ENCODE peak calls at places on chromosome 3, in five cellular contexts. N is hepatocyte, D is aorta, Y is neural progenitor cell, Z is tibial nerve. A is an unnamed sample.

GRCh38 chr3:79178471-79178870 is 589.3 kb downstream of the ROBO1 start:
- DNase-seq in N (no peak), D (no peak), Y (peak; percentile 74), Z (no peak), A (no peak)

GRCh38 chr3:11536936-11537612 is 106.6 kb downstream of the VGLL4 start:
- DNase-seq in N (no peak), D (peak; percentile 56), Y (no peak), Z (no peak), A (no peak)

GRCh38 chr3:111541911-111542483 is at the start of gene CD96:
- DNase-seq in N (no peak), D (no peak), Y (no peak), Z (peak; percentile 22), A (no peak)

GRCh38 chr3:30606301-30607031 is at the start of gene TGFBR2:
- DNase-seq in N (peak; percentile 95), D (peak; percentile 98), Y (peak; percentile 79), Z (peak; percentile 93), A (peak; percentile 95)

GRCh38 chr3:141561426-141562034 is 74.7 kb downstream of the RASA2 start:
- DNase-seq in N (peak; percentile 65), D (no peak), Y (peak; percentile 62), Z (peak; percentile 79), A (no peak)

GRCh38 chr3:151769175-151769574 is 35.4 kb downstream of the AADACL2 start:
- DNase-seq in N (no peak), D (no peak), Y (no peak), Z (no peak), A (no peak)

GRCh38 chr3:52784021-52784621 is 6.7 kb downstream of the ITIH1 start:
- DNase-seq in N (no peak), D (peak; percentile 55), Y (no peak), Z (no peak), A (peak; percentile 7)

GRCh38 chr3:120559228-120560061 is 36.7 kb upstream of the NDUFB4 start:
- DNase-seq in N (peak; percentile 30), D (peak; percentile 80), Y (peak; percentile 81), Z (peak; percentile 25), A (no peak)

GRCh38 chr3:123371426-123371825 is 77.5 kb downstream of the ADCY5 start:
- DNase-seq in N (no peak), D (peak; percentile 74), Y (no peak), Z (no peak), A (no peak)

GRCh38 chr3:177123820-177124219 is 73.5 kb downstream of the TBL1XR1 start:
- DNase-seq in N (no peak), D (no peak), Y (no peak), Z (no peak), A (no peak)

GRCh38 chr3:142098974-142099373 is 50.4 kb downstream of the TFDP2 start:
- DNase-seq in N (no peak), D (no peak), Y (no peak), Z (no peak), A (no peak)

GRCh38 chr3:81760215-81760614 is 1.2 kb downstream of the GBE1 start:
- DNase-seq in N (no peak), D (no peak), Y (no peak), Z (no peak), A (no peak)

GRCh38 chr3:74789111-74789510 is 174.7 kb upstream of the CNTN3 start:
- DNase-seq in N (peak; percentile 53), D (no peak), Y (no peak), Z (no peak), A (no peak)

GRCh38 chr3:99962703-99963102 is 145.0 kb downstream of the CMSS1 start:
- DNase-seq in N (no peak), D (no peak), Y (no peak), Z (no peak), A (no peak)

GRCh38 chr3:118863731-118864322 is 170.8 kb downstream of the IGSF11 start:
- DNase-seq in N (no peak), D (no peak), Y (peak; percentile 20), Z (no peak), A (no peak)

GRCh38 chr3:8369638-8370037 is 132.0 kb upstream of the LMCD1 start:
- DNase-seq in N (no peak), D (no peak), Y (no peak), Z (no peak), A (no peak)

GRCh38 chr3:3817870-3818269 is 18.6 kb downstream of the LRRN1 start:
- DNase-seq in N (no peak), D (no peak), Y (no peak), Z (no peak), A (no peak)

GRCh38 chr3:42498791-42499477 is 3.5 kb upstream of the VIPR1 start:
- DNase-seq in N (no peak), D (peak; percentile 69), Y (no peak), Z (no peak), A (peak; percentile 3)

GRCh38 chr3:4981688-4982494 is 2.7 kb downstream of the BHLHE40 start:
- DNase-seq in N (peak; percentile 66), D (no peak), Y (no peak), Z (peak; percentile 57), A (no peak)

GRCh38 chr3:16429086-16429485 is 84.4 kb downstream of the RFTN1 start:
- DNase-seq in N (no peak), D (no peak), Y (no peak), Z (no peak), A (no peak)

GRCh38 chr3:16425398-16426057 is 88.0 kb downstream of the RFTN1 start:
- DNase-seq in N (no peak), D (no peak), Y (no peak), Z (no peak), A (no peak)

GRCh38 chr3:16426665-16427064 is 86.8 kb downstream of the RFTN1 start:
- DNase-seq in N (no peak), D (no peak), Y (no peak), Z (no peak), A (no peak)

GRCh38 chr3:16423947-16424673 is 89.4 kb downstream of the RFTN1 start:
- DNase-seq in N (no peak), D (no peak), Y (no peak), Z (no peak), A (no peak)

GRCh38 chr3:16427309-16427965 is 86.1 kb downstream of the RFTN1 start:
- DNase-seq in N (peak; percentile 50), D (no peak), Y (no peak), Z (peak; percentile 59), A (peak; percentile 85)
- H3K4me1 ChIP-seq in N (no peaks in the 10 kb centered on the region), D (peaks cover 4% of the 10 kb centered on the region), Y (no peaks in the 10 kb centered on the region), Z (no peaks in the 10 kb centered on the region), A (no peaks in the 10 kb centered on the region)

GRCh38 chr3:160885791-160886286 is 129.8 kb downstream of the PPM1L start:
- DNase-seq in N (peak; percentile 58), D (no peak), Y (peak; percentile 59), Z (peak; percentile 42), A (peak; percentile 74)

GRCh38 chr3:160883373-160883772 is 127.3 kb downstream of the PPM1L start:
- DNase-seq in N (no peak), D (no peak), Y (no peak), Z (no peak), A (no peak)

DNA sequence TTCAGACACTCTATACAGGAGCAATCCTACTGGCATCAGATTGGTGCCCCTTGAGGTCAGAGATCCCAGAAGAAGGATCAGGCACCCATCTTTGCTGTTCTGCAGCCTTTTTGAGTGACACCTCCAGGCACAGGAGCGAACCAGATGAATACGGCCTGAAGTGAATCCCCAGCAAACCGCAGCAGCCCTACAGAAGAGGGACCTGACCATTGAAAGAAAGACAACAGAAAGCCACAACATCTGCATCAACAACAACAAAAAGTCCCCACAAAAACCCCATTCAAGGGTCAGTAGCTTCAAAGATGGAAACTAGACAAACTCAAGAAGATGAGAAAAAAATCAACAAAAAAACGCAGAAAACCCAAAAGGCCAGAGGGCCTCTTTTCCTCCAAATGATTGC is 130.4 kb downstream of the PPM1L start:
- DNase-seq in N (no peak), D (no peak), Y (no peak), Z (no peak), A (no peak)
- H3K4me3 ChIP-seq in N (no peak overlapping the region), D (no peak overlapping the region), Y (no peak overlapping the region), Z (no peak overlapping the region), A (no peak overlapping the region)

GRCh38 chr3:12558706-12559105 is 1.8 kb downstream of the MKRN2 start:
- DNase-seq in N (no peak), D (no peak), Y (no peak), Z (no peak), A (no peak)
- H3K4me1 ChIP-seq in N (peaks cover 21% of the 10 kb centered on the region), D (peaks cover 17% of the 10 kb centered on the region), Y (peaks cover 25% of the 10 kb centered on the region), Z (peaks cover 22% of the 10 kb centered on the region), A (peaks cover 7% of the 10 kb centered on the region)

GRCh38 chr3:159855599-159856495 is 132.8 kb upstream of the IL12A start:
- DNase-seq in N (no peak), D (no peak), Y (peak; percentile 33), Z (no peak), A (no peak)

GRCh38 chr3:159853506-159853864 is 135.2 kb upstream of the IL12A start:
- DNase-seq in N (no peak), D (no peak), Y (no peak), Z (no peak), A (no peak)

GRCh38 chr3:159852821-159853505 is 135.7 kb upstream of the IL12A start:
- DNase-seq in N (peak; percentile 45), D (peak; percentile 80), Y (peak; percentile 38), Z (peak; percentile 25), A (peak; percentile 36)

GRCh38 chr3:159856496-159857098 is 132.0 kb upstream of the IL12A start:
- DNase-seq in N (no peak), D (no peak), Y (peak; percentile 59), Z (no peak), A (no peak)

DNA sequence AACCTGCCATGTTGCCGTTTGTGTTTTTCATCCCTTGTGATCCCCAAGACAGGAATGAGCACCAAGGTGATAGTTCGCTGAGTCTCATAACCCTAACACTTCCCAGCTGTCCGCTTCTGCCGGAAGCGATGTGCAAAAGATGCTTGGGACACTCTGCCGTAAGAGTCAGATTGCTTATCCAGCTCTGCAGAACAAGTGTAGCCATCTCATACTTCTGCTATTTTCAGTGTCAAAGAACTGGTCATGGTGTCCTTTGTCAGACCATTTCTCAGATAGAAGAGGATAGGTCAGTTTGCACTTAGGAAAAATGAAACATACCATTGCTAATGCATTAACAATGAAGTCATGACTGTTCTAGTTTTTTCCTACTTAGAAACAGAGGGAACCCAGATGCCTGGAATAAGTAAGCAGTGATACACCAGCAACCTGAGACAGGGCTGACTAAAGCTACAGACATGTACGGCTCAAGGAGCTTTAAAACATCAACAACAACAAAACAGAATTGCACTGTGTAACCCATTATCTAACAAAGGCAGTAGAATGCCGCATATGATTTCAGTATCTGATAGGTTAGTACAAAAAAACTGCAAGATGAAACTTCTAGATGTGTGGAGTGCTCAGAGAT is 134.0 kb upstream of the IL12A start:
- DNase-seq in N (peak; percentile 66), D (no peak), Y (no peak), Z (no peak), A (no peak)
- H3K4me3 ChIP-seq in N (no peak overlapping the region), D (peak overlapping the region; percentile 57), Y (no peak overlapping the region), Z (peak overlapping the region; percentile 2), A (no peak overlapping the region)

GRCh38 chr3:71104090-71104489 is 479.4 kb downstream of the FOXP1 start:
- DNase-seq in N (no peak), D (no peak), Y (no peak), Z (no peak), A (no peak)
- H3K4me1 ChIP-seq in N (peaks cover 25% of the 10 kb centered on the region), D (peaks cover 30% of the 10 kb centered on the region), Y (no peaks in the 10 kb centered on the region), Z (peaks cover 27% of the 10 kb centered on the region), A (peaks cover 12% of the 10 kb centered on the region)

DNA sequence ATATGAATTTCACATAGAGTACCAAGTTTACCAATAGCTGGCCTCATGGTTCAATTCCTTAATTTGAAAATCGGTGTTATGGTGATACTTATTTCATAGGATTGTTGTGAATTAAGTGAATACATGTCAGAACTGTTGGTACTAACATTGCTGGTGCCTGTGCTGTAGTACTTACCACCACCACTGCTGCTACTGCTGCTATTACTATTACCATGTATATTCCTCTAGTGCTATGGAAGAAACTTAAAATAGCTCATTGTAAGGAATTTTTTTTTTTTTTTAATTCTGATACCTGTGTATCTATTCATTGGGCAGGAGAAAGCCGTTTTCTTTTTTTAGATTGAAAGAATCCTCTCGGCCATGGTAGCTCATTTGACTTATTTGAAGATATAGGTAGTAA is 3.6 kb downstream of the FYTTD1 start:
- DNase-seq in N (no peak), D (no peak), Y (no peak), Z (no peak), A (no peak)
- H3K4me3 ChIP-seq in N (no peak overlapping the region), D (no peak overlapping the region), Y (no peak overlapping the region), Z (no peak overlapping the region), A (no peak overlapping the region)

A was measured in uterus.